ENCODE peak calls at places on chromosomes 3 and 15, in seven cellular contexts. N, D, K, B, U, S and I are unnamed samples.
A peak's percentile ranks its signal among the peaks of the same experiment; 100 is the strongest.

GRCh38 chr3:130820976-130821375 is 72.9 kb upstream of the ATP2C1 start:
- DNase-seq in N (no peak), D (no peak), K (peak; percentile 78), B (no peak), U (no peak), S (no peak), I (no peak)

GRCh38 chr3:95354494-95354893 is 1291.6 kb downstream of the NSUN3 start:
- DNase-seq in N (no peak), D (no peak), K (no peak), B (no peak), U (no peak), S (no peak), I (no peak)

GRCh38 chr3:57559526-57559925 is 3.5 kb downstream of the PDE12 start:
- DNase-seq in N (no peak), D (no peak), K (peak; percentile 46), B (no peak), U (no peak), S (no peak), I (no peak)

GRCh38 chr3:8550619-8551018 is 49.0 kb downstream of the LMCD1 start:
- DNase-seq in N (no peak), D (no peak), K (no peak), B (no peak), U (no peak), S (peak; percentile 65), I (no peak)

GRCh38 chr3:100374521-100374920 is 26.4 kb downstream of the TOMM70 start:
- DNase-seq in N (no peak), D (no peak), K (no peak), B (no peak), U (no peak), S (no peak), I (no peak)

GRCh38 chr3:157871838-157872497 is 234.3 kb downstream of the SHOX2 start:
- DNase-seq in N (no peak), D (no peak), K (no peak), B (no peak), U (no peak), S (no peak), I (no peak)

GRCh38 chr3:163576314-163576713 is 1502.0 kb downstream of the SI start:
- DNase-seq in N (no peak), D (no peak), K (no peak), B (no peak), U (no peak), S (no peak), I (no peak)

GRCh38 chr15:81270781-81271491 is 53.0 kb downstream of the STARD5 start:
- DNase-seq in N (no peak), D (no peak), K (no peak), B (no peak), U (no peak), S (no peak), I (no peak)

GRCh38 chr15:43168192-43169107 is 16.8 kb upstream of the CCNDBP1 start:
- DNase-seq in N (no peak), D (no peak), K (peak; percentile 27), B (no peak), U (no peak), S (no peak), I (no peak)

GRCh38 chr15:73956276-73957086 is 30.2 kb downstream of the LOXL1 start:
- DNase-seq in N (no peak), D (peak; percentile 46), K (peak; percentile 90), B (no peak), U (no peak), S (peak; percentile 60), I (no peak)

GRCh38 chr15:98321916-98322315 is 326.4 kb upstream of the IGF1R start:
- DNase-seq in N (no peak), D (no peak), K (no peak), B (no peak), U (no peak), S (no peak), I (no peak)

GRCh38 chr15:47788685-47789084 is 71.4 kb downstream of the SEMA6D start:
- DNase-seq in N (no peak), D (no peak), K (no peak), B (no peak), U (no peak), S (no peak), I (no peak)

GRCh38 chr15:81297147-81297572 is 26.8 kb downstream of the STARD5 start:
- DNase-seq in N (no peak), D (no peak), K (peak; percentile 59), B (no peak), U (no peak), S (no peak), I (no peak)